ENCODE peak calls at places on chromosomes 4 and X, in five cellular contexts. Z is OCI-LY7, N is adrenal gland, O is stomach, W is neural progenitor cell. T is an unnamed sample. For H3K36me3, the result is how much of the 10 kb centered on the place peaks cover.

GRCh38 chr4:8274772-8275241 is 5.3 kb downstream of the HTRA3 start:
- DNase-seq in Z (no peak), N (peak), O (peak), W (peak), T (no peak)

GRCh38 chr4:139167774-139168444 is 9.1 kb downstream of the ELF2 start:
- DNase-seq in W (no peak), Z (peak), O (no peak), N (no peak), T (no peak)

GRCh38 chrX:2710041-2710471 is 19.0 kb downstream of the CD99 start:
- DNase-seq in Z (no peak), O (no peak), W (no peak), N (no peak), T (peak)

GRCh38 chr4:151015458-151016344 is 617 bp upstream of the LRBA start:
- DNase-seq in Z (peak), O (peak), W (peak), N (peak), T (peak)

GRCh38 chr4:110586137-110586850 is 36.6 kb downstream of the PITX2 start:
- DNase-seq in N (no peak), O (no peak), W (peak), Z (peak), T (peak)

GRCh38 chrX:146264763-146265375 is 447.2 kb downstream of the SLITRK2 start:
- DNase-seq in Z (no peak), N (no peak), W (no peak), O (no peak), T (no peak)

GRCh38 chr4:83174844-83175414 is 60.4 kb upstream of the PLAC8 start:
- DNase-seq in N (no peak), W (no peak), Z (no peak), O (no peak), T (no peak)

GRCh38 chrX:117957128-117957527 is 159.5 kb downstream of the KLHL13 start:
- DNase-seq in W (no peak), N (no peak), O (no peak), Z (no peak), T (no peak)

GRCh38 chr4:112767386-112767785 is 130.4 kb downstream of the LARP7 start:
- DNase-seq in W (no peak), O (no peak), Z (no peak), N (no peak), T (no peak)

GRCh38 chr4:161320377-161320776 is 843.4 kb downstream of the FSTL5 start:
- DNase-seq in W (peak), N (no peak), O (no peak), Z (peak), T (no peak)

GRCh38 chrX:131802836-131803626 is 220.1 kb upstream of the STK26 start:
- DNase-seq in Z (peak), W (no peak), N (no peak), O (peak), T (peak)

GRCh38 chrX:552496-552895 is 78.1 kb upstream of the SHOX start:
- DNase-seq in Z (no peak), N (no peak), O (no peak), W (no peak), T (no peak)

GRCh38 chr4:94909645-94910044 is 151.9 kb downstream of the BMPR1B start:
- DNase-seq in N (no peak), Z (no peak), W (no peak), O (no peak), T (no peak)

GRCh38 chrX:110146521-110146920 is 143.6 kb downstream of the TMEM164 start:
- DNase-seq in Z (peak), N (peak), W (peak), O (no peak), T (peak)

GRCh38 chr4:82774711-82775171 is 23.9 kb downstream of the SCD5 start:
- DNase-seq in O (no peak), W (peak), Z (no peak), N (no peak), T (no peak)

GRCh38 chr4:87947381-87948160 is 27.9 kb upstream of the SPP1 start:
- DNase-seq in Z (no peak), W (no peak), N (no peak), O (no peak), T (no peak)

GRCh38 chr4:173530326-173531062 is 465 bp upstream of the HAND2 start:
- DNase-seq in Z (no peak), O (no peak), W (peak), N (peak), T (no peak)
- H3K27ac ChIP-seq in Z (no peak), O (peak), W (no peak), N (no peak), T (no peak)

GRCh38 chrX:130055103-130055502 is 55.2 kb downstream of the ELF4 start:
- DNase-seq in Z (no peak), N (no peak), O (no peak), W (no peak), T (no peak)
- H3K36me3 ChIP-seq in Z (under half), N (under half), O (half or more), W (under half), T (under half)

GRCh38 chr4:48366611-48367010 is 25.3 kb downstream of the SLAIN2 start:
- DNase-seq in O (no peak), N (no peak), Z (no peak), W (no peak), T (no peak)

GRCh38 chr4:48367016-48367415 is 25.7 kb downstream of the SLAIN2 start:
- DNase-seq in O (no peak), W (no peak), N (no peak), Z (no peak), T (no peak)

GRCh38 chr4:48360285-48360965 is 19.1 kb downstream of the SLAIN2 start:
- DNase-seq in O (no peak), W (no peak), N (no peak), Z (no peak), T (no peak)

GRCh38 chr4:48360966-48361470 is 19.7 kb downstream of the SLAIN2 start:
- DNase-seq in O (no peak), Z (no peak), N (no peak), W (no peak), T (no peak)
- H3K27ac ChIP-seq in O (no peak), Z (no peak), N (no peak), W (no peak), T (no peak)

DNA sequence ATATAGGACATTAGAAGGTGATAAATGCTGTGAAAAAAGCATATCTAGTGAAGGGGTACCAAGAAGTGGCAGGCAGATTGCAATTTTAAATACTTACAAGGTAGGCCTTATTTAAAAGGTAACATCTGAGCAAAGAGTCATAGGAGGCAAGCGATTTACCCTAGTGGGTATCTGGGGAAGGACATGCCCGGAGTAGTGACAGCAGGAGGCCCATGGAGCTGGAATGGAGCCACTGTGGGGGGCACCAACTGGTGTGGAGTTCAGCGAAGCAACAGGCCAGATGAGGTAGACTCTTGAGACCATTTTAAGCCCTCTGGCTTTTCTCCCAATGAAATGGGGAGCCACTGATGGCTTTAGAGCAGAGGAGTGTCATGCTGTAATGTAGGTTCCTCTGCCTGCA is 37.3 kb downstream of the SEC24D start:
- DNase-seq in O (no peak), N (no peak), W (no peak), Z (no peak), T (no peak)
- H3K36me3 ChIP-seq in O (half or more), N (under half), W (under half), Z (half or more), T (half or more)

GRCh38 chrX:45757272-45757671 is 556.6 kb upstream of the DIPK2B start:
- DNase-seq in O (no peak), N (no peak), W (no peak), Z (no peak), T (no peak)

GRCh38 chrX:45760187-45760742 is 559.6 kb upstream of the DIPK2B start:
- DNase-seq in W (no peak), Z (no peak), O (no peak), N (no peak), T (no peak)

GRCh38 chrX:45756562-45756961 is 555.9 kb upstream of the DIPK2B start:
- DNase-seq in O (no peak), W (no peak), Z (no peak), N (no peak), T (no peak)

GRCh38 chrX:45758319-45758718 is 557.6 kb upstream of the DIPK2B start:
- DNase-seq in O (no peak), N (no peak), Z (no peak), W (no peak), T (peak)

GRCh38 chrX:45758738-45759397 is 558.2 kb upstream of the DIPK2B start:
- DNase-seq in O (no peak), W (no peak), Z (no peak), N (no peak), T (no peak)
- H3K27ac ChIP-seq in O (peak), W (no peak), Z (no peak), N (no peak), T (peak)

GRCh38 chr4:75015627-75016026 is 82.7 kb downstream of the PARM1 start:
- DNase-seq in W (no peak), Z (no peak), O (peak), N (no peak), T (no peak)

GRCh38 chr4:75016472-75016871 is 83.6 kb downstream of the PARM1 start:
- DNase-seq in Z (no peak), N (no peak), W (no peak), O (no peak), T (no peak)

DNA sequence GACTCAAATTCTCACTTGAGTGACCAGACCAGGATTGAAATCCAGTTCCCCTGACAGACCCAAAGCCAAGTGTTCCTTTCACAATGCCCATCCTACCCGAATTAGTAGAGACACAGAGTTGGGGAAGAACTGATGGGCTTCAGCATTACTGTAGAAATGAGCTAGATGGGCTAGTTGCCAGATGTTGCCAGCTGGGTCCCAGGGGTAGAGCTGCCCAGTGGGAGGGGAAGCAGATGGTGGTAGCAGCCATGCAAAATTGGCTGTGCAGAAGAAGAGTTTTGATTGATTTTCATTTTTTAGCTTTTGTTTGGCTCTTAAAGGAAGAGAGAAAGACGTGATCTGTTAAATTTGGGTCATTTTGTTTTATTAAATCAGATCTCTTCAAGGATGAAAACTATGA is 85.9 kb downstream of the PARM1 start:
- DNase-seq in W (no peak), O (no peak), Z (no peak), N (no peak), T (no peak)
- H3K36me3 ChIP-seq in W (under half), O (under half), Z (under half), N (under half), T (under half)

DNA sequence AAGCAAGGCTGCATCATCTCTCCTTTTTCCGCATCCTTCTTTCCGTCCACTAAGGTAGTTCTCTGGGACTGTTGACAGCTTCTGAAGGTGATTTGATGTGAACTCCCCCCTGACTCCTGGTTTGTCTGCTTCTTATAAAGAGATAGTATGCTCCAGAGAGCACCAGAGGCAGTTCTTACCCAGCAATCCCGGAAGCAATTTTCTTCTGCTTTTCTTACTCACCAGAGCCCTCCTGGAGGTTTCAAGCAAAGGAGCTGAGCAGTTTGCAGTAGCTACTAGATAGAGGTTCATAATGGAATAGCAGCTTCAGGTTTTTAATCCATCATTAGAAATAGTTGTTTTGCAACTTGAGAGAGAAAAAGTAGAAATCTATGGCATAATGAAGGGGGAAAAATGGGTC is 151.1 kb downstream of the PALLD start:
- DNase-seq in O (no peak), W (no peak), Z (no peak), N (no peak), T (no peak)
- H3K27ac ChIP-seq in O (no peak), W (peak), Z (no peak), N (no peak), T (no peak)